ENCODE peak calls at places on chromosomes 12 and 14, in nine cellular contexts. One of them, this sample, is unnamed.

GRCh38 chr12:19992311-19992710 is 376.0 kb upstream of the PDE3A start:
- DNase-seq in HS-5: no peak
- DNase-seq in GM23248: no peak
- DNase-seq in stimulated activated CD8-positive, alpha-beta memory T cell treated with anti-CD3 and anti-CD28 coated beads, Interleukin-15, amount 100 ng/mL, for 1 hour: no peak
- DNase-seq in HS-27A: no peak
- DNase-seq in MV-4-11: no peak
- DNase-seq in adrenal gland: no peak
- DNase-seq in BJ: no peak
- DNase-seq in activated T-cell treated with anti-CD3 and anti-CD28 coated beads, Interleukin-2, amount 50 U/mL, for 48 hours: no peak
- DNase-seq in this sample: no peak

GRCh38 chr12:19035552-19035951 is 94.0 kb upstream of the PLEKHA5 start:
- DNase-seq in HS-5: peak
- DNase-seq in MV-4-11: no peak
- DNase-seq in stimulated activated CD8-positive, alpha-beta memory T cell treated with anti-CD3 and anti-CD28 coated beads, Interleukin-15, amount 100 ng/mL, for 1 hour: no peak
- DNase-seq in GM23248: peak
- DNase-seq in activated T-cell treated with anti-CD3 and anti-CD28 coated beads, Interleukin-2, amount 50 U/mL, for 48 hours: no peak
- DNase-seq in BJ: peak
- DNase-seq in adrenal gland: no peak
- DNase-seq in HS-27A: no peak
- DNase-seq in this sample: no peak

GRCh38 chr12:132660047-132660446 is 27.1 kb downstream of the POLE start:
- DNase-seq in GM23248: no peak
- DNase-seq in HS-5: no peak
- DNase-seq in MV-4-11: no peak
- DNase-seq in HS-27A: no peak
- DNase-seq in BJ: no peak
- DNase-seq in adrenal gland: no peak
- DNase-seq in stimulated activated CD8-positive, alpha-beta memory T cell treated with anti-CD3 and anti-CD28 coated beads, Interleukin-15, amount 100 ng/mL, for 1 hour: no peak
- DNase-seq in activated T-cell treated with anti-CD3 and anti-CD28 coated beads, Interleukin-2, amount 50 U/mL, for 48 hours: no peak
- DNase-seq in this sample: no peak

GRCh38 chr14:59265808-59266207 is 77.3 kb downstream of the DAAM1 start:
- DNase-seq in activated T-cell treated with anti-CD3 and anti-CD28 coated beads, Interleukin-2, amount 50 U/mL, for 48 hours: peak
- DNase-seq in HS-27A: no peak
- DNase-seq in GM23248: peak
- DNase-seq in adrenal gland: no peak
- DNase-seq in MV-4-11: no peak
- DNase-seq in stimulated activated CD8-positive, alpha-beta memory T cell treated with anti-CD3 and anti-CD28 coated beads, Interleukin-15, amount 100 ng/mL, for 1 hour: no peak
- DNase-seq in HS-5: no peak
- DNase-seq in BJ: no peak
- DNase-seq in this sample: no peak

GRCh38 chr12:64433915-64434314 is 18.0 kb upstream of the TBK1 start:
- DNase-seq in MV-4-11: no peak
- DNase-seq in BJ: no peak
- DNase-seq in HS-27A: no peak
- DNase-seq in GM23248: no peak
- DNase-seq in stimulated activated CD8-positive, alpha-beta memory T cell treated with anti-CD3 and anti-CD28 coated beads, Interleukin-15, amount 100 ng/mL, for 1 hour: no peak
- DNase-seq in HS-5: no peak
- DNase-seq in activated T-cell treated with anti-CD3 and anti-CD28 coated beads, Interleukin-2, amount 50 U/mL, for 48 hours: no peak
- DNase-seq in adrenal gland: no peak
- DNase-seq in this sample: no peak

GRCh38 chr14:66152269-66152668 is 333.9 kb upstream of the CCDC196 start:
- DNase-seq in HS-5: no peak
- DNase-seq in MV-4-11: no peak
- DNase-seq in HS-27A: no peak
- DNase-seq in BJ: no peak
- DNase-seq in adrenal gland: no peak
- DNase-seq in activated T-cell treated with anti-CD3 and anti-CD28 coated beads, Interleukin-2, amount 50 U/mL, for 48 hours: no peak
- DNase-seq in GM23248: no peak
- DNase-seq in stimulated activated CD8-positive, alpha-beta memory T cell treated with anti-CD3 and anti-CD28 coated beads, Interleukin-15, amount 100 ng/mL, for 1 hour: no peak
- DNase-seq in this sample: no peak

GRCh38 chr14:39431416-39432178 is 636 bp downstream of the FBXO33 start:
- DNase-seq in stimulated activated CD8-positive, alpha-beta memory T cell treated with anti-CD3 and anti-CD28 coated beads, Interleukin-15, amount 100 ng/mL, for 1 hour: no peak
- DNase-seq in GM23248: peak
- DNase-seq in BJ: no peak
- DNase-seq in adrenal gland: peak
- DNase-seq in MV-4-11: peak
- DNase-seq in HS-27A: peak
- DNase-seq in activated T-cell treated with anti-CD3 and anti-CD28 coated beads, Interleukin-2, amount 50 U/mL, for 48 hours: peak
- DNase-seq in HS-5: no peak
- DNase-seq in this sample: peak

GRCh38 chr14:59283380-59283779 is 94.9 kb downstream of the DAAM1 start:
- DNase-seq in GM23248: peak
- DNase-seq in activated T-cell treated with anti-CD3 and anti-CD28 coated beads, Interleukin-2, amount 50 U/mL, for 48 hours: no peak
- DNase-seq in BJ: no peak
- DNase-seq in MV-4-11: no peak
- DNase-seq in stimulated activated CD8-positive, alpha-beta memory T cell treated with anti-CD3 and anti-CD28 coated beads, Interleukin-15, amount 100 ng/mL, for 1 hour: no peak
- DNase-seq in HS-27A: no peak
- DNase-seq in HS-5: no peak
- DNase-seq in adrenal gland: no peak
- DNase-seq in this sample: no peak

GRCh38 chr12:65278576-65279386 is at the start of gene MSRB3:
- DNase-seq in adrenal gland: peak
- DNase-seq in GM23248: peak
- DNase-seq in HS-27A: peak
- DNase-seq in BJ: no peak
- DNase-seq in HS-5: peak
- DNase-seq in MV-4-11: no peak
- DNase-seq in activated T-cell treated with anti-CD3 and anti-CD28 coated beads, Interleukin-2, amount 50 U/mL, for 48 hours: peak
- DNase-seq in stimulated activated CD8-positive, alpha-beta memory T cell treated with anti-CD3 and anti-CD28 coated beads, Interleukin-15, amount 100 ng/mL, for 1 hour: no peak
- DNase-seq in this sample: peak

This sample was measured in testis.